ENCODE peak calls at places on chromosome 10, in four cellular contexts. G is GM12891, V is stomach, J is IMR-90. L is an unnamed sample.

GRCh38 chr10:17229016-17229716 is 1.1 kb downstream of the VIM start:
- DNase-seq in G (no peak), J (peak), V (peak), L (peak)

GRCh38 chr10:99709480-99710229 is 22.3 kb downstream of the COX15 start:
- DNase-seq in G (no peak), V (no peak), J (peak), L (no peak)

GRCh38 chr10:114374141-114374791 is 30.0 kb downstream of the AFAP1L2 start:
- DNase-seq in J (peak), G (no peak), V (no peak), L (no peak)

GRCh38 chr10:108566216-108567107 is 1356.8 kb downstream of the XPNPEP1 start:
- DNase-seq in V (no peak), G (no peak), J (no peak), L (no peak)

GRCh38 chr10:97867220-97867800 is 17.7 kb downstream of the GOLGA7B start:
- DNase-seq in J (no peak), V (no peak), G (no peak), L (no peak)

GRCh38 chr10:109022417-109023049 is 900.8 kb downstream of the XPNPEP1 start:
- DNase-seq in J (no peak), V (no peak), G (no peak), L (no peak)

GRCh38 chr10:97109562-97109961 is 76.2 kb downstream of the SLIT1 start:
- DNase-seq in V (no peak), G (no peak), J (no peak), L (no peak)

GRCh38 chr10:70271996-70272924 is 11.5 kb downstream of the NPFFR1 start:
- DNase-seq in V (peak), J (no peak), G (no peak), L (no peak)

GRCh38 chr10:72248477-72249151 is 25.1 kb upstream of the DDIT4 start:
- DNase-seq in V (peak), G (peak), J (no peak), L (no peak)

GRCh38 chr10:17217661-17218306 is 10.3 kb upstream of the VIM start:
- DNase-seq in J (peak), G (no peak), V (no peak), L (no peak)

GRCh38 chr10:50896721-50897120 is 11.3 kb upstream of the A1CF start:
- DNase-seq in G (no peak), J (no peak), V (no peak), L (no peak)

GRCh38 chr10:100537475-100537874 is 1.7 kb downstream of the HIF1AN start:
- DNase-seq in V (no peak), G (no peak), J (no peak), L (no peak)

GRCh38 chr10:51937313-51937712 is 237.9 kb upstream of the CSTF2T start:
- DNase-seq in G (no peak), J (peak), V (no peak), L (no peak)

GRCh38 chr10:14456870-14457266 is 126.1 kb upstream of the FRMD4A start:
- DNase-seq in V (no peak), G (no peak), J (no peak), L (no peak)

GRCh38 chr10:66394287-66395063 is 531.4 kb upstream of the LRRTM3 start:
- DNase-seq in V (no peak), J (no peak), G (no peak), L (no peak)

GRCh38 chr10:60853107-60853506 is 74.8 kb downstream of the CDK1 start:
- DNase-seq in G (no peak), J (no peak), V (no peak), L (no peak)

GRCh38 chr10:21531164-21531563 is 2.9 kb upstream of the MLLT10 start:
- DNase-seq in V (no peak), G (no peak), J (peak), L (no peak)

GRCh38 chr10:51653025-51653424 is 46.4 kb downstream of the CSTF2T start:
- DNase-seq in G (no peak), J (peak), V (no peak), L (no peak)

GRCh38 chr10:7887417-7887816 is 69.1 kb downstream of the TAF3 start:
- DNase-seq in J (peak), G (no peak), V (no peak), L (no peak)

GRCh38 chr10:97350138-97350537 is 15.6 kb upstream of the FRAT2 start:
- DNase-seq in V (no peak), J (no peak), G (no peak), L (no peak)

DNA sequence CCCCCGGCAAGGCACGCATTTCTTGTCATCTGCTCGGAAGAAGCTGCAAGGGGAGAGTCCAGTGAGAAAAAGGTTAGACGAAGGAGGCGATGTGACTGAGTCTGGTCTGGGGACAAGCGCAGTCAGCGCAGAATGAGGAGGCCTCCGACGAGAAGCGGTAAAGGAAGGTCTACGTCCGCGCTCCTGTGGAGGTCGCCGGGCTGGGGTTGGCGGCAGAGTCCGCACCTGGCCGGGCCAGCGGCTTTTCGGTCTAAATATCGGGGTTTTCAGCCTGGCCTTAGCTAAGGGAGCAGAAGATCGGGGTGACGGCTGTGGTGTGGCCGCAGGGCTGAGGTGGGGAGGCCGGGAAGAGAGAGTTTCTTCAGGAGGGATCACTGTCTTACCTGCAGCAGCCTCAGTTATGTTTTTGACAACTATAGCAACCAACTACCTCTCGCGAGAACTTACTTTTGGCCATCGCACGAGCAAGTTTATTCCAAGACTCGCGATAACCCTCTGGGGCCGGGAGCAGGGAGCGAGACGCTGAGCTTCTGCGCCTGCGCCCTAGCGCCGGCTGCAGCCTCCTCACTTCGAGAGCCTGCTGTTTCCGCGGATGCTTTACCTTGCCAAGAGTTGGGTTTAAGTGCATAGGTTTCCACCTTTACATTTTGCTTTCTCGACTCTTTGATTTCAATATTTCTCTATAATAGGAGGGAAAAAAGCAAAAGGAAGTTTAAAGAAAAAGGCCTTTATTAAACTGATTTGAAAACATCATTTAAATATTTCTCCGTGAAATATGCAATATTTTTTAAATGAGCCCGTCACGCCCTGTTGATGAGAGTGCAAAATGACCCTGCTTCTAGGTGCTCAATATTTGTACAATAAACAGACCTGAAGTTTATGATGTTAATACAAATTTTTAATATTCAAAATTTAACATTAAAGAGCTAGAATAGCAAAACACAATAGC is at the start of gene CFAP70:
- DNase-seq in V (peak), J (peak), G (peak), L (peak)
- TF ChIP-seq POLR2A in V (no peak), J (no peak), G (peak), L (peak)

GRCh38 chr10:104038958-104039752 is 46.5 kb downstream of the COL17A1 start:
- DNase-seq in G (no peak), V (no peak), J (no peak), L (no peak)
- TF ChIP-seq POLR2A in G (no peak), V (no peak), J (no peak), L (no peak)

GRCh38 chr10:29728541-29729049 is 93.8 kb upstream of the SVIL start:
- DNase-seq in J (no peak), V (no peak), G (no peak), L (no peak)

GRCh38 chr10:29730969-29731368 is 96.2 kb upstream of the SVIL start:
- DNase-seq in G (no peak), J (no peak), V (no peak), L (no peak)

GRCh38 chr10:29732918-29733317 is 98.1 kb upstream of the SVIL start:
- DNase-seq in V (no peak), G (no peak), J (no peak), L (no peak)

GRCh38 chr10:29731760-29732159 is 97.0 kb upstream of the SVIL start:
- DNase-seq in J (no peak), G (no peak), V (no peak), L (no peak)

GRCh38 chr10:29730461-29730860 is 95.7 kb upstream of the SVIL start:
- DNase-seq in J (no peak), V (no peak), G (no peak), L (no peak)
- TF ChIP-seq POLR2A in J (no peak), V (no peak), G (no peak), L (no peak)

GRCh38 chr10:132580157-132580556 is 42.6 kb downstream of the INPP5A start:
- DNase-seq in J (no peak), G (no peak), V (no peak), L (no peak)
- TF ChIP-seq POLR2A in J (no peak), G (no peak), V (no peak), L (no peak)

GRCh38 chr10:63522129-63522687 is 1.0 kb downstream of the REEP3 start:
- DNase-seq in V (no peak), G (no peak), J (peak), L (no peak)

GRCh38 chr10:63523015-63523414 is 1.8 kb downstream of the REEP3 start:
- DNase-seq in J (no peak), G (no peak), V (no peak), L (no peak)

GRCh38 chr10:63520463-63521388 is 475 bp upstream of the REEP3 start:
- DNase-seq in V (peak), G (peak), J (peak), L (peak)

GRCh38 chr10:63518690-63519288 is 2.4 kb upstream of the REEP3 start:
- DNase-seq in V (no peak), J (no peak), G (no peak), L (no peak)

GRCh38 chr10:63521389-63522128 is at the start of gene REEP3:
- DNase-seq in J (peak), V (peak), G (peak), L (peak)
- TF ChIP-seq POLR2A in J (peak), V (no peak), G (peak), L (peak)

GRCh38 chr10:42782446-42783180 is at the start of gene BMS1:
- DNase-seq in V (peak), G (peak), J (peak), L (peak)
- TF ChIP-seq POLR2A in V (no peak), G (no peak), J (peak), L (peak)

GRCh38 chr10:110357871-110358270 is 53.2 kb upstream of the SMNDC1 start:
- DNase-seq in G (no peak), J (no peak), V (no peak), L (no peak)

GRCh38 chr10:110356628-110357245 is 52.0 kb upstream of the SMNDC1 start:
- DNase-seq in G (peak), J (peak), V (peak), L (no peak)

GRCh38 chr10:110355922-110356627 is 51.4 kb upstream of the SMNDC1 start:
- DNase-seq in G (no peak), V (no peak), J (no peak), L (no peak)

GRCh38 chr10:110358278-110358677 is 53.6 kb upstream of the SMNDC1 start:
- DNase-seq in V (no peak), J (no peak), G (no peak), L (no peak)

GRCh38 chr10:110357252-110357780 is 52.6 kb upstream of the SMNDC1 start:
- DNase-seq in V (no peak), G (no peak), J (peak), L (no peak)
- TF ChIP-seq POLR2A in V (no peak), G (peak), J (peak), L (no peak)

GRCh38 chr10:80459047-80459865 is 5.1 kb downstream of the TSPAN14 start:
- DNase-seq in G (peak), V (peak), J (no peak), L (peak)
- TF ChIP-seq POLR2A in G (no peak), V (no peak), J (no peak), L (no peak)

GRCh38 chr10:6275022-6275997 is 72.6 kb downstream of the PFKFB3 start:
- DNase-seq in J (peak), G (peak), V (peak), L (peak)
- TF ChIP-seq POLR2A in J (no peak), G (no peak), V (no peak), L (peak)

GRCh38 chr10:44966129-44966815 is 6.7 kb downstream of the RASSF4 start:
- DNase-seq in V (no peak), G (no peak), J (no peak), L (no peak)

GRCh38 chr10:44963772-44964633 is 4.4 kb downstream of the RASSF4 start:
- DNase-seq in G (no peak), V (peak), J (no peak), L (no peak)

GRCh38 chr10:44966816-44967509 is 7.4 kb downstream of the RASSF4 start:
- DNase-seq in G (no peak), V (no peak), J (no peak), L (no peak)

GRCh38 chr10:44965104-44965503 is 5.5 kb downstream of the RASSF4 start:
- DNase-seq in V (no peak), J (no peak), G (no peak), L (no peak)

GRCh38 chr10:44965651-44966097 is 6.1 kb downstream of the RASSF4 start:
- DNase-seq in J (no peak), V (no peak), G (no peak), L (no peak)
- TF ChIP-seq POLR2A in J (no peak), V (no peak), G (no peak), L (no peak)